ENCODE peak calls at places on chromosomes 1 and 21, in seven cellular contexts. M is tibial artery, Q is fibroblast of mammary gland, I is GM12865, B is HFF-Myc, Z is transverse colon, G is sigmoid colon. U is an unnamed sample.

GRCh38 chr1:227897704-227898438 is 49.9 kb downstream of the WNT9A start:
- DNase-seq in I (no peak), Q (no peak), G (peak; percentile 46), B (no peak), M (peak; percentile 13), Z (peak; percentile 4), U (no peak)

GRCh38 chr1:43913666-43914325 is 19.8 kb upstream of the ARTN start:
- DNase-seq in G (no peak), B (no peak), Q (no peak), I (no peak), Z (no peak), M (no peak), U (no peak)

GRCh38 chr21:38646213-38646837 is 148.0 kb upstream of the ERG start:
- DNase-seq in Q (peak; percentile 87), M (no peak), I (no peak), Z (no peak), B (no peak), G (no peak), U (no peak)

GRCh38 chr1:26168410-26169167 is at the start of gene C1orf232:
- DNase-seq in Q (peak; percentile 13), Z (no peak), G (no peak), M (no peak), I (no peak), B (no peak), U (no peak)

GRCh38 chr1:233394860-233395717 is 67.6 kb downstream of the MAP3K21 start:
- DNase-seq in Z (no peak), M (no peak), I (peak; percentile 66), Q (peak; percentile 64), B (peak; percentile 32), G (no peak), U (no peak)

GRCh38 chr1:246907472-246907871 is 24.3 kb downstream of the AHCTF1 start:
- DNase-seq in G (no peak), Q (peak; percentile 71), B (no peak), I (peak; percentile 34), Z (peak; percentile 20), M (no peak), U (no peak)

GRCh38 chr1:242206994-242207393 is 208.1 kb upstream of the MAP1LC3C start:
- DNase-seq in G (no peak), Q (peak; percentile 64), M (no peak), I (no peak), Z (no peak), B (no peak), U (no peak)

GRCh38 chr21:32412998-32413504 is 545 bp downstream of the EVA1C start:
- DNase-seq in G (peak; percentile 81), I (no peak), Z (peak; percentile 86), Q (no peak), M (peak; percentile 68), B (no peak), U (no peak)

GRCh38 chr1:68600049-68600661 is 103.3 kb upstream of the DEPDC1 start:
- DNase-seq in G (no peak), I (peak; percentile 7), M (no peak), Q (peak; percentile 31), Z (no peak), B (no peak), U (no peak)

GRCh38 chr1:213457733-213458132 is 406.7 kb downstream of the RPS6KC1 start:
- DNase-seq in I (no peak), B (no peak), Z (no peak), G (no peak), M (no peak), Q (peak; percentile 4), U (no peak)

GRCh38 chr1:24619376-24619775 is 23.7 kb upstream of the SRRM1 start:
- DNase-seq in M (no peak), I (no peak), G (no peak), Q (no peak), Z (no peak), B (no peak), U (no peak)

GRCh38 chr21:33993286-33994231 is 78.0 kb upstream of the ATP5PO start:
- DNase-seq in Q (no peak), B (no peak), I (peak; percentile 17), G (no peak), Z (no peak), M (peak; percentile 33), U (no peak)

GRCh38 chr1:182761396-182762395 is 27.9 kb upstream of the NPL start:
- DNase-seq in B (peak; percentile 38), M (no peak), I (peak; percentile 35), G (no peak), Q (peak; percentile 16), Z (no peak), U (no peak)

GRCh38 chr1:55632058-55632457 is 416.9 kb upstream of the USP24 start:
- DNase-seq in B (no peak), I (no peak), G (no peak), Z (no peak), Q (peak; percentile 87), M (no peak), U (no peak)

DNA sequence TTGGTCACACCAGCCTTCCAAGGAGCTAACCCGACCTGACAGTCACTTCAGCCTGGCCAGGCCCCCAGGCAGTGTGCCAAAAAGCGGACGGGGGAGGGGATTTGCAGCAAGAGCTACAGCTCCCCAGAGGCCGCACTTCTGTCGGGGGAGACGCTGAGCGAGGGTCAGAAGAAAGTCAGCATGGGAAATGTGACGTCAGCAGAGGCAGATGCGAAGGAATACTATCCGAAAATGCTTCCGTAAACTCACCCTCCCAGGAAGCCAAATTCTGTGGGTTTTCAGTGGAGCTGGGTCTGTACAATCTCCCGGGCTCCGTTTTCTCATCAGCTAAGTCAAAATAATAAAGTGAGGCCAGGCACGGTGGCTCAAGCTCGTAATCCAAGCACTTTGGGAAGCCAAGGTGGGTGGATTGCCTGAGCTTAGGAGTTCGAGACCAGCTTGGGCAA is 28.5 kb upstream of the ECE1 start:
- DNase-seq in Z (peak; percentile 71), G (peak; percentile 98), I (no peak), Q (peak; percentile 97), B (no peak), M (peak; percentile 94), U (peak; percentile 72)
- H3K4me3 ChIP-seq in Z (no peak overlapping the region), G (no peak overlapping the region), I (no peak overlapping the region), Q (no peak overlapping the region), B (no peak overlapping the region), M (peak overlapping the region; percentile 8), U (no peak overlapping the region)

GRCh38 chr1:168470821-168471473 is 72.8 kb downstream of the XCL2 start:
- DNase-seq in M (no peak), I (no peak), B (peak; percentile 92), Z (no peak), Q (peak; percentile 96), G (no peak), U (peak; percentile 76)
- H3K4me3 ChIP-seq in M (no peak overlapping the region), I (no peak overlapping the region), B (no peak overlapping the region), Z (no peak overlapping the region), Q (no peak overlapping the region), G (no peak overlapping the region), U (no peak overlapping the region)

GRCh38 chr1:16447641-16448040 is 7.1 kb downstream of the NECAP2 start:
- DNase-seq in I (no peak), M (no peak), Z (no peak), G (no peak), B (no peak), Q (no peak), U (no peak)
- H3K4me3 ChIP-seq in I (no peak overlapping the region), M (no peak overlapping the region), Z (no peak overlapping the region), G (no peak overlapping the region), B (no peak overlapping the region), Q (no peak overlapping the region), U (no peak overlapping the region)

DNA sequence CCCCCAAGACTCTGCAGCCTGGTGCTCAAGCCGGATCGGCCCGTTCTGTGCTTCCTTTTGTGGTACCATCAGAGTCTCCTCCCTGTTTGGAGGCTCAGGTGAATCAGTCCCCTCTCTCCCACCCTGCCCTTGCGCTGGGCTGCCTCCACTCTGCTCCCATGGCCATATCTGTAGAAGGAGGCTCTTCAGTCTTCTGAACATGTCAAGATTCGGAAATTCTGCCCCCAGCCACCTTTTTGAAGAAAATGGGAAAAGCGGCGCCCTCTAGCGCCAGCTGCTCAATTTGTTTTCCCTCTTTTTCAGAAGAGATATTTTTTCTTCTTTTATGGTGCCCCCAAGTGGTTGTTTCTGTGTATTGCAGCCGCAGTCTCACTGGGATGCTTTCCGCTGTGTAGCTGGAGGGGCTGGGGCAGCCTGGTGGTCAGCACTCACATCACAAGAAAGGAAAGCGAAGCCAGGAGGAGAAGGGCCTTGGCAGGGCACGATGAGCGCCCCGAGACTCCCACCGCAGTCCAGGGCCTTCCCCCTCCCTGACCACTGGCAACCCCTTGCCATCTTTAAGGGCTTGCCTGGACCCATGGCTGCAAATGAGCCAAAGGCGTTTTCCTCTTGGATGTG is 58.4 kb upstream of the CACNA1E start:
- DNase-seq in G (peak; percentile 77), B (peak; percentile 29), I (peak; percentile 76), Q (peak; percentile 65), M (peak; percentile 39), Z (peak; percentile 76), U (peak; percentile 9)
- H3K4me3 ChIP-seq in G (no peak overlapping the region), B (no peak overlapping the region), I (no peak overlapping the region), Q (no peak overlapping the region), M (no peak overlapping the region), Z (no peak overlapping the region), U (no peak overlapping the region)

DNA sequence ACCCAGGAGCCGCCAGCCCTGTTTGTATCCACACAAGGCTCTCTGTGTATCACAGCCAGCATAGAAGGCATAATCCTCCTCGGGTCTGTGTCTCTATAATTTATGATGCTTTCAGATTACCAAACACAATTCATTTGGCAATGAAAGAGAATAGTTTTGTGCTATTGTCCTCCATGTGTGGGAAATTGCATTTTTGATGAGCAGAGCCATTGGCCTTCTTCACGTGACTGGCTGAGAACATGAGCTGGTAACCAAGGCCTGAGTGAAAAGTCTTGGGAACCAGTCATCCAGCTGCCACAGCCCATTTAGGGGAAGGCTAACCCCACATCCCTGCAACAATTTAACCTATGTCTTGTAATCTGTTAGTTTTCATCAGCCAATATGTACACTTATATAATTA is 119.3 kb downstream of the PBX1 start:
- DNase-seq in M (no peak), Z (no peak), I (no peak), B (no peak), G (no peak), Q (peak; percentile 41), U (no peak)
- H3K4me3 ChIP-seq in M (no peak overlapping the region), Z (no peak overlapping the region), I (no peak overlapping the region), B (no peak overlapping the region), G (no peak overlapping the region), Q (no peak overlapping the region), U (no peak overlapping the region)

GRCh38 chr1:7831458-7831857 is 21.4 kb downstream of the UTS2 start:
- DNase-seq in Z (no peak), Q (no peak), G (no peak), M (no peak), B (no peak), I (no peak), U (no peak)

GRCh38 chr1:7826363-7826762 is 26.5 kb downstream of the UTS2 start:
- DNase-seq in M (no peak), Z (no peak), B (no peak), I (no peak), G (no peak), Q (no peak), U (no peak)

GRCh38 chr1:7824701-7825100 is 28.2 kb downstream of the UTS2 start:
- DNase-seq in Z (no peak), Q (no peak), M (no peak), B (no peak), G (no peak), I (no peak), U (no peak)

GRCh38 chr1:7827134-7827955 is 25.5 kb downstream of the UTS2 start:
- DNase-seq in M (no peak), Q (peak; percentile 8), B (no peak), Z (no peak), G (no peak), I (no peak), U (no peak)
- H3K4me3 ChIP-seq in M (peak overlapping the region; percentile 6), Q (peak overlapping the region; percentile 30), B (no peak overlapping the region), Z (peak overlapping the region; percentile 20), G (peak overlapping the region; percentile 33), I (no peak overlapping the region), U (no peak overlapping the region)

U was measured in retinal pigment epithelial cell.